ENCODE peak calls at places on chromosomes 16 and 17, in six cellular contexts. Q is ovary; T is Caco-2; K is brain microvascular endothelial cell; J is effector memory CD4-positive, alpha-beta T cell; R is CD8-positive, alpha-beta T cell. S is an unnamed sample. For H3K36me3 and H3K27me3, the result is how much of the 10 kb centered on the place peaks cover.

GRCh38 chr17:60170835-60171752 is 21.3 kb downstream of the CA4 start:
- DNase-seq in Q (no peak), T (no peak), K (no peak), J (no peak), R (no peak), S (no peak)

GRCh38 chr17:16425698-16426659 is 10.6 kb downstream of the TRPV2 start:
- DNase-seq in Q (no peak), T (no peak), K (no peak), J (no peak), R (no peak), S (no peak)

GRCh38 chr16:4496305-4496704 is 20.1 kb downstream of the HMOX2 start:
- DNase-seq in Q (no peak), T (no peak), K (peak), J (no peak), R (no peak), S (no peak)

GRCh38 chr16:11556945-11557720 is 29.6 kb downstream of the LITAF start:
- DNase-seq in Q (no peak), T (no peak), K (no peak), J (peak), R (peak), S (no peak)

GRCh38 chr17:41942626-41943025 is 12.2 kb downstream of the ODAD4 start:
- DNase-seq in Q (no peak), T (no peak), K (no peak), J (no peak), R (no peak), S (peak)

GRCh38 chr16:82655315-82655714 is 28.5 kb downstream of the CDH13 start:
- DNase-seq in Q (no peak), T (no peak), K (peak), J (peak), R (peak), S (no peak)

GRCh38 chr16:75763250-75763649 is 37.0 kb upstream of the CPHXL start:
- DNase-seq in Q (no peak), T (no peak), K (no peak), J (no peak), R (no peak), S (peak)

GRCh38 chr17:19538095-19539039 is 4.7 kb downstream of the SLC47A1 start:
- DNase-seq in Q (no peak), T (peak), K (no peak), J (no peak), R (no peak), S (no peak)

GRCh38 chr17:58307468-58308172 is 21.0 kb downstream of the TSPOAP1 start:
- DNase-seq in Q (no peak), T (no peak), K (no peak), J (no peak), R (no peak), S (no peak)

GRCh38 chr17:77572065-77572601 is 386.4 kb upstream of the TNRC6C start:
- DNase-seq in Q (no peak), T (no peak), K (no peak), J (no peak), R (no peak), S (peak)

GRCh38 chr17:6231886-6232767 is 161.9 kb downstream of the WSCD1 start:
- DNase-seq in Q (no peak), T (no peak), K (no peak), J (no peak), R (no peak), S (peak)

GRCh38 chr17:29141484-29141835 is 38.7 kb downstream of the MYO18A start:
- DNase-seq in Q (no peak), T (no peak), K (no peak), J (no peak), R (no peak), S (no peak)

GRCh38 chr17:74190807-74191206 is 12.7 kb upstream of the RPL38 start:
- DNase-seq in Q (no peak), T (no peak), K (no peak), J (no peak), R (no peak), S (peak)

GRCh38 chr17:2061441-2061797 is 6.5 kb downstream of the HIC1 start:
- DNase-seq in Q (no peak), T (no peak), K (peak), J (no peak), R (no peak), S (no peak)

GRCh38 chr17:30996481-30996880 is 25.6 kb downstream of the RNF135 start:
- DNase-seq in Q (no peak), T (peak), K (no peak), J (no peak), R (no peak), S (no peak)

GRCh38 chr17:51612692-51613091 is 352.3 kb downstream of the UTP18 start:
- DNase-seq in Q (no peak), T (no peak), K (no peak), J (no peak), R (no peak), S (no peak)

GRCh38 chr17:2949469-2950044 is 113.8 kb downstream of the OR1D5 start:
- DNase-seq in Q (no peak), T (no peak), K (no peak), J (no peak), R (no peak), S (no peak)

GRCh38 chr17:2903193-2903974 is 107.1 kb downstream of the RAP1GAP2 start:
- DNase-seq in Q (no peak), T (no peak), K (no peak), J (no peak), R (no peak), S (peak)

GRCh38 chr17:50080096-50080480 is 15.1 kb upstream of the PDK2 start:
- DNase-seq in Q (no peak), T (no peak), K (no peak), J (no peak), R (no peak), S (no peak)

GRCh38 chr17:66190738-66191606 is 961 bp downstream of the CEP112 start:
- DNase-seq in Q (no peak), T (no peak), K (peak), J (no peak), R (no peak), S (no peak)

GRCh38 chr17:29121442-29121841 is 58.8 kb downstream of the MYO18A start:
- DNase-seq in Q (no peak), T (no peak), K (no peak), J (no peak), R (no peak), S (no peak)

DNA sequence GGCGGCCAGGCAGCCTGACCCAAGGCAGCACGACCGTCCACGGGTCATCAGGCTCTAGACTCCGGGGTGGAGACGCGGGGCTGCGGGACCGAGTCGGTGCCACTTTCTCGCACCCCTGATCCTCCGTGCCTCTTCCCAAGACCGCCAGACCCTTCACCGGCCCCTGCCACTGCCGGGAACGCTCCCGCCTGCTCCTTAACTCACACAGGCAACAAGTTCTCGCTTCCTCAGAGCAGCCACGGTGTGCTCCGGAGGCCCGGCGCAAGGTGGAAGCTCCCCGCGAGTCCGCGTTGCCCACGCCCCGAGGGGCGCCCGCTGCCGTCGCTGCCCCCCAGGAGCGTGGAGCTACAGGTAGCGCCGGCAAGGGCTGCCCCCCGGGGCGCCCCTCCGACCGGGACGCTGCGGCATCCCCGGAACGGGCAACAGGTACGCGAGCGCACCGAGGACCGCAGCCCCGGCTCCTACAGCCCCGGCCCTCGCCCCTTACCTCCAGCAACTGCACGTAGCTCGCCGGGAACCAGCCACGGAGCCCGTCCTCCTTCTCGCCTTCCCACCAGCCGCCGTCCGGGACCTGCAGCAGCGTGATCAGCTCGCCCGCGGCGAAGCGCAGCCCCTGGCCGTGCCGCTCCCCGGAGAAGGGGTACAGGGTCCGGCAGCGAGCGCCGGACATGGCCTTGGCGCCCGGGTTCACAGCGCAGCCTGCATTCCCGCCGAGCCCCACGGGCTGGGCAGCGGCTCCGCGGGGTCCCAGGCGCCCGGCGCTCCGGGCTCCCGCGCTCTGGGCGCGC is 491 bp downstream of the GAS7 start:
- DNase-seq in Q (peak), T (no peak), K (no peak), J (no peak), R (peak), S (peak)
- H3K4me3 ChIP-seq in Q (peak), T (no peak), K (peak), J (peak), R (no peak), S (peak)

GRCh38 chr17:70098030-70098429 is 23.0 kb downstream of the KCNJ16 start:
- DNase-seq in Q (no peak), T (no peak), K (no peak), J (no peak), R (no peak), S (no peak)
- H3K36me3 ChIP-seq in Q (under half), T (under half), K (under half), J (under half), R (under half), S (under half)

DNA sequence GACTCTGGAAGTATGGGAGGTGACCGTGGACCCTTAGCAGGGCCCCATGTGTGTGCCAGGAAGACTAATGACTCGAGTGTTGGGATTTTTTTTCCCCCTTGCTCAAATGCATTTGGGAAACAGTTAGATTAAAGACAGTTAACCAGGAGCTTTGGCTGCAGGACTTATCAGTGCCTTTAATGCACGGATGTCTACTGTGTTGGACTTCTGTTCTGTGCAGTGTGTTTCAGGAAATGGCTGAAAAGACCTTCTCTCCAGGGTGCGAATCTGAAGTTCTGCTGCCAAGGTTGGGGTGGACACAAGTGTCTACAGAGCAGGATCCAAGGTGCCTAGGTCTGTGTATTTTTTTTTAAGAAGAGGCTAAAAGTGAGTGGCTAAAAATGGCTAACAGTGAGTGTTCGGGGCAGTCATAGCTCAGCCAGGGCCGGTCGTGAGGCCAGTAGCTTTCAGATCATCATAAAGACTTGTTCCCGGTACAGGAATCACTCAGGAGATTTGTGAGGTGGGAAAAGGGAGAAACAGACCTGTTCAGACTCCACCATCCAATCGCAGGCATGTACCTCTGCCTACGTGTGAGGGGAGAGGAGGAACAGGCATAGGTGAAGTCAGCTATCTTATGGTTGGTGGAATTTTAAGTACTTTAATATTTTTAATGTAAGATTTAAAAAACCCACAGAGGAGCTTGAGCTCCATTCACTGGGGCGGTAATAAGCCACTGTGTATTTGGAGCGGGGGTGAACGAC is 82.4 kb upstream of the CIBAR2 start:
- DNase-seq in Q (no peak), T (no peak), K (no peak), J (no peak), R (no peak), S (no peak)
- H3K27me3 ChIP-seq in Q (under half), T (under half), K (under half), J (under half), R (under half), S (under half)

GRCh38 chr17:80083136-80083661 is 18.2 kb upstream of the GAA start:
- DNase-seq in Q (no peak), T (no peak), K (no peak), J (no peak), R (no peak), S (peak)
- H3K4me3 ChIP-seq in Q (no peak), T (no peak), K (no peak), J (no peak), R (no peak), S (no peak)

DNA sequence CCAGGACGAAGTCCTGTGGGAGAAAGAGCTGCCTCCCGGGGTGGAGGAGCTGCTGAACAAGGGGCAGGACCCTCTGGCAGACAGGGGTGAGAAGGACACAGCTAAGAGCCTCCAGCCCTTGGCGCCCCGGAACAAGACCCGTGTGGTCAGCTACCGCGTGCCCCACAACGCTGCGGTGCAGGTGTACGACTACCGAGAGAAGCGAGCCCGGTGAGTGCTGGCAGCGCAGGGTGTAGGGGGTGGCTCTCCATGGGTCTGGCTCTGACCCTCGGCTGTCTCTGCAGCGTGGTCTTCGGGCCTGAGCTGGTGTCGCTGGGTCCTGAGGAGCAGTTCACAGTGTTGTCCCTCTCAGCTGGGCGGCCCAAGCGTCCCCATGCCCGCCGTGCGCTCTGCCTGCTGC is 21.4 kb downstream of the MVP start:
- DNase-seq in Q (no peak), T (no peak), K (no peak), J (no peak), R (no peak), S (no peak)
- H3K36me3 ChIP-seq in Q (under half), T (under half), K (half or more), J (half or more), R (half or more), S (under half)

GRCh38 chr16:13896543-13897182 is 23.3 kb upstream of the ERCC4 start:
- DNase-seq in Q (no peak), T (no peak), K (no peak), J (no peak), R (no peak), S (no peak)
- H3K27me3 ChIP-seq in Q (under half), T (under half), K (under half), J (under half), R (under half), S (under half)

GRCh38 chr17:45782889-45783592 is 1.1 kb upstream of the CRHR1 start:
- DNase-seq in Q (peak), T (no peak), K (no peak), J (no peak), R (peak), S (peak)

GRCh38 chr17:45785373-45786193 is 1.5 kb downstream of the CRHR1 start:
- DNase-seq in Q (no peak), T (no peak), K (no peak), J (no peak), R (no peak), S (peak)

GRCh38 chr17:45784583-45785372 is 658 bp downstream of the CRHR1 start:
- DNase-seq in Q (peak), T (no peak), K (no peak), J (no peak), R (peak), S (peak)

GRCh38 chr17:45784293-45784582 is at the start of gene CRHR1:
- DNase-seq in Q (no peak), T (no peak), K (no peak), J (no peak), R (no peak), S (no peak)

DNA sequence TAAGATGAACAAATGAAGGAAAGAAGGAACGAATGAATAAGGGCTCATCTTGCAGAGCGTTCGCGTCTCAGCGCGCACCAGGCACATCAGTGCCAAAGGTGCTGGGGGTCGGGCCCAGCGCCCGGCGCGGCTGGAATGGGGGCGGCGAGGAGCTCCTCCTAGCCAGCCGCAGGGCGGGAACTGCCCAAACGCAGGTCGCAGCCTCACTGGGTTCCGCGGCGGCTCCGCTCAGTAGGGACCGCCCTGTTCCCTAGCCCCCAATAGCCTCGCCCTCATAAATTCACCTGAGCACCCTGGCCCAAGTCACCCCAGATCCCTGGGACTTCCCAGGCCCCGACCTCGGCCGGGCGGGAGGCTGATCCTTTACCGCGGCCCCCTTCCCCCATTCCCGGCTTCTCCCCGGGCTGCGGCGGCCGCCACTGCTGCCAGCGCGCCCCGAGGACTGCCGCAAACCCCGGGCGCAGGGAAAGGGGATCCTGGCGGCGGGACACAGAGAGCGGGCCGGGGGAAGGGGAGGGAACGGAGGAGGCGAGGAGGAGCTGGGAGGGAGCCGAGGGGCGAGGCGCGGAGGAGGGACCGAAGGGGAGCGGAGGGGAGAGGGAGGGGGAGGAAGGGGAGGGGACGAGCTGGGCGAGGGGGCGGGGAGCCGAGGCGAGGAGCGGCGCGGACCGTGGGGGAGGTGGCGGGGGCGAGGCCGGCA is 377 bp upstream of the CRHR1 start:
- DNase-seq in Q (peak), T (no peak), K (no peak), J (no peak), R (no peak), S (peak)
- H3K4me3 ChIP-seq in Q (peak), T (peak), K (peak), J (peak), R (peak), S (peak)

DNA sequence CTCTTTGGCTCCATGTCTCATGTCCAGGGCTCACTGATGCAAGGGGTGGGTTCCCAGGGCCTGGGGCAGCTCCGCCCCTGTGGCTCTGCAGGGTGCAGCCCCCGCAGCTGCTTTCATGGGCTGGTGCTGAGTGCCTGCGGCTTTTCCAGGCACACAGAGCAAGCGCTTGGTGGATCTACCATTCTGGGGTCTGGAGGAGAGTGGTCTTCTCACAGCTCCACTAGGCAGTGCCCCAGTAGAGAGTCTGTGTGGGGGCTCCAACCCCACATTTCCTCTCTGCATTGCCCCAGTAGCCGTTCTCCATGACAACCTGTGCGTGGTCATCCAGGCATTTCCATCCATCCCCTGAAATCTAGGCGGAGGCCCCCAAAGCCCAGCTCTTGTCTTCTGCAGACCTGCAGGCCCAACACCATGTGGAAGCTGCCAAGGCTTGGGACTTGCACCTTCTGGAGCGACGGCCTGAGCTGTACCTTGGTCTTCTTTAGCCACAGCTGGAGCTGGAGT is 5.2 kb downstream of the IL32 start:
- DNase-seq in Q (no peak), T (no peak), K (no peak), J (no peak), R (no peak), S (no peak)
- H3K36me3 ChIP-seq in Q (under half), T (under half), K (under half), J (under half), R (under half), S (under half)

GRCh38 chr17:15399443-15399842 is 58.0 kb upstream of the TEKT3 start:
- DNase-seq in Q (no peak), T (no peak), K (no peak), J (no peak), R (no peak), S (no peak)

GRCh38 chr17:15404116-15404730 is 62.8 kb upstream of the TEKT3 start:
- DNase-seq in Q (no peak), T (no peak), K (no peak), J (no peak), R (no peak), S (no peak)

GRCh38 chr17:15406081-15406480 is 61.3 kb downstream of the CDRT4 start:
- DNase-seq in Q (no peak), T (no peak), K (no peak), J (no peak), R (no peak), S (no peak)

GRCh38 chr17:15405016-15405415 is 62.4 kb downstream of the CDRT4 start:
- DNase-seq in Q (no peak), T (no peak), K (no peak), J (no peak), R (no peak), S (no peak)

DNA sequence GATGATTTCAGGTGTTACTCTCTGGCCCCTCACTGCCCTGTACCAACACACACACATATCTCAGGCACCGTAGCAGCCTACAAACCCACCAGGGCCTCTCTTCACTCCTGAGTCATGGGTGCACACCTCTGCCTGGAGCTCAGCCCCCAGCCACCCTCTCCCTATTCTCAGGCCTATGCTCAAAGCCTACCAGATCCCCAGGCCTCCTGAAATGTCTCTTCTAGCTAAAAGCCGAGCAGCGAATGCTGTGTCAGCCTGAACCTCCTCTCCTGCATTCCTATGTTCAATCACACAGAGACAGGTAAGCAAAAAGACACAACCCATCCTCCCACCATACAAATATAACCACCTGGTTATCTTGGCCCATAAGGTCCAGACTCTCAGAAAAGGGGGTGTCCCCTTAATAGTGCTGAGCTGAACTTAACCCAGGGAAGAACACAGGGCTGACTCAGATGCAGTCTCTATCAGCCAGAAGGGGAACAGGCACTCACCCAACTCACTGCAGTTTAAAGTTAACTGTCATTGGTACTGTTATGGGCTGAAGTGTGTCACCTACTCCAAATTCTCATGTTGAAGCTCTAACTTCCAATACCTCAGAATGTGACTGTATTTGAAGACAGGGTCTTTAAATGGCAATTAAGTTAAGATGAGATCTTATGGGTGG is 62.0 kb upstream of the TEKT3 start:
- DNase-seq in Q (no peak), T (no peak), K (no peak), J (no peak), R (no peak), S (no peak)
- H3K27me3 ChIP-seq in Q (under half), T (under half), K (under half), J (under half), R (under half), S (under half)